ENCODE peak calls at places on chromosome 12, in four cellular contexts. One of them, this sample, is unnamed. For H3K27me3 and H3K36me3, the result is how much of the 10 kb centered on the place peaks cover.

GRCh38 chr12:75560167-75560566 is 48.8 kb upstream of the KRR1 start:
- DNase-seq in GM23248: peak
- DNase-seq in uterus: no peak
- DNase-seq in heart right ventricle: no peak
- DNase-seq in this sample: no peak

GRCh38 chr12:15962760-15963159 is 51.6 kb downstream of the DERA start:
- DNase-seq in GM23248: peak
- DNase-seq in uterus: no peak
- DNase-seq in heart right ventricle: no peak
- DNase-seq in this sample: no peak

GRCh38 chr12:92757599-92758121 is 54.9 kb downstream of the PLEKHG7 start:
- DNase-seq in GM23248: no peak
- DNase-seq in uterus: no peak
- DNase-seq in heart right ventricle: no peak
- DNase-seq in this sample: no peak

GRCh38 chr12:2179953-2180736 is 127.4 kb downstream of the CACNA1C start:
- DNase-seq in GM23248: peak
- DNase-seq in uterus: peak
- DNase-seq in heart right ventricle: peak
- DNase-seq in this sample: no peak

GRCh38 chr12:105741786-105742566 is 396.8 kb downstream of the NUAK1 start:
- DNase-seq in GM23248: peak
- DNase-seq in uterus: no peak
- DNase-seq in heart right ventricle: no peak
- DNase-seq in this sample: no peak

GRCh38 chr12:51751657-51752056 is 96.9 kb downstream of the FIGNL2 start:
- DNase-seq in GM23248: no peak
- DNase-seq in uterus: no peak
- DNase-seq in heart right ventricle: no peak
- DNase-seq in this sample: no peak

GRCh38 chr12:109596418-109597244 is 23.0 kb downstream of the MVK start:
- DNase-seq in GM23248: no peak
- DNase-seq in uterus: no peak
- DNase-seq in heart right ventricle: no peak
- DNase-seq in this sample: peak

GRCh38 chr12:118356809-118357326 is 15.8 kb downstream of the TAOK3 start:
- DNase-seq in GM23248: peak
- DNase-seq in uterus: no peak
- DNase-seq in heart right ventricle: no peak
- DNase-seq in this sample: no peak

GRCh38 chr12:1318327-1319031 is 275.9 kb downstream of the FBXL14 start:
- DNase-seq in GM23248: peak
- DNase-seq in uterus: peak
- DNase-seq in heart right ventricle: peak
- DNase-seq in this sample: peak

GRCh38 chr12:53267309-53268008 is 640 bp upstream of the ESPL1 start:
- DNase-seq in GM23248: peak
- DNase-seq in uterus: no peak
- DNase-seq in heart right ventricle: no peak
- DNase-seq in this sample: no peak

GRCh38 chr12:106106892-106107291 is 31.9 kb downstream of the NUAK1 start:
- DNase-seq in GM23248: peak
- DNase-seq in uterus: no peak
- DNase-seq in heart right ventricle: no peak
- DNase-seq in this sample: no peak

GRCh38 chr12:76462668-76463224 is 96.8 kb downstream of the OSBPL8 start:
- DNase-seq in GM23248: no peak
- DNase-seq in uterus: no peak
- DNase-seq in heart right ventricle: no peak
- DNase-seq in this sample: no peak

GRCh38 chr12:25940886-25941285 is 17.6 kb upstream of the RASSF8 start:
- DNase-seq in GM23248: no peak
- DNase-seq in uterus: no peak
- DNase-seq in heart right ventricle: no peak
- DNase-seq in this sample: no peak

GRCh38 chr12:54749191-54749818 is 101.1 kb upstream of the DCD start:
- DNase-seq in GM23248: peak
- DNase-seq in uterus: no peak
- DNase-seq in heart right ventricle: no peak
- DNase-seq in this sample: peak

GRCh38 chr12:67344979-67345710 is 76.0 kb downstream of the CAND1 start:
- DNase-seq in GM23248: no peak
- DNase-seq in uterus: no peak
- DNase-seq in heart right ventricle: no peak
- DNase-seq in this sample: no peak

GRCh38 chr12:16407332-16407731 is 59.9 kb downstream of the MGST1 start:
- DNase-seq in GM23248: no peak
- DNase-seq in uterus: no peak
- DNase-seq in heart right ventricle: no peak
- DNase-seq in this sample: no peak

GRCh38 chr12:119308743-119309456 is 25.6 kb upstream of the CCDC60 start:
- DNase-seq in GM23248: no peak
- DNase-seq in uterus: no peak
- DNase-seq in heart right ventricle: peak
- DNase-seq in this sample: peak

GRCh38 chr12:10457760-10458159 is 4.6 kb upstream of the KLRC1 start:
- DNase-seq in GM23248: no peak
- DNase-seq in uterus: no peak
- DNase-seq in heart right ventricle: no peak
- DNase-seq in this sample: peak

GRCh38 chr12:19190292-19191031 is 60.9 kb downstream of the PLEKHA5 start:
- DNase-seq in GM23248: peak
- DNase-seq in uterus: no peak
- DNase-seq in heart right ventricle: no peak
- DNase-seq in this sample: no peak

GRCh38 chr12:52949413-52950331 is 754 bp downstream of the KRT18 start:
- DNase-seq in GM23248: peak
- DNase-seq in uterus: no peak
- DNase-seq in heart right ventricle: no peak
- DNase-seq in this sample: peak

GRCh38 chr12:12922191-12922616 is 29.8 kb downstream of the GPRC5D start:
- DNase-seq in GM23248: peak
- DNase-seq in uterus: peak
- DNase-seq in heart right ventricle: no peak
- DNase-seq in this sample: no peak

GRCh38 chr12:51687142-51687935 is 96.3 kb downstream of the SCN8A start:
- DNase-seq in GM23248: peak
- DNase-seq in uterus: no peak
- DNase-seq in heart right ventricle: no peak
- DNase-seq in this sample: no peak

GRCh38 chr12:5941907-5942306 is 3.2 kb downstream of the ANO2 start:
- DNase-seq in GM23248: no peak
- DNase-seq in uterus: no peak
- DNase-seq in heart right ventricle: no peak
- DNase-seq in this sample: no peak

GRCh38 chr12:79174656-79175055 is 310.1 kb downstream of the SYT1 start:
- DNase-seq in GM23248: peak
- DNase-seq in uterus: no peak
- DNase-seq in heart right ventricle: no peak
- DNase-seq in this sample: no peak

GRCh38 chr12:11810962-11811361 is 161.5 kb downstream of the ETV6 start:
- DNase-seq in GM23248: no peak
- DNase-seq in uterus: no peak
- DNase-seq in heart right ventricle: no peak
- DNase-seq in this sample: no peak

GRCh38 chr12:53235164-53235563 is 3.2 kb upstream of the RARG start:
- DNase-seq in GM23248: no peak
- DNase-seq in uterus: no peak
- DNase-seq in heart right ventricle: no peak
- DNase-seq in this sample: no peak

GRCh38 chr12:32970465-32971110 is 74.0 kb upstream of the PKP2 start:
- DNase-seq in GM23248: no peak
- DNase-seq in uterus: no peak
- DNase-seq in heart right ventricle: no peak
- DNase-seq in this sample: no peak

GRCh38 chr12:1657616-1658167 is 28.7 kb downstream of the WNT5B start:
- DNase-seq in GM23248: no peak
- DNase-seq in uterus: no peak
- DNase-seq in heart right ventricle: no peak
- DNase-seq in this sample: no peak

GRCh38 chr12:2775431-2775830 is 19.3 kb upstream of the FKBP4 start:
- DNase-seq in GM23248: no peak
- DNase-seq in uterus: no peak
- DNase-seq in heart right ventricle: peak
- DNase-seq in this sample: no peak

GRCh38 chr12:71010143-71010479 is 89.6 kb upstream of the PTPRR start:
- DNase-seq in GM23248: no peak
- DNase-seq in uterus: no peak
- DNase-seq in heart right ventricle: no peak
- DNase-seq in this sample: no peak

GRCh38 chr12:3571323-3571722 is 80.3 kb downstream of the PRMT8 start:
- DNase-seq in GM23248: no peak
- DNase-seq in uterus: no peak
- DNase-seq in heart right ventricle: no peak
- DNase-seq in this sample: no peak

GRCh38 chr12:131852551-131853299 is 24.5 kb downstream of the MMP17 start:
- DNase-seq in GM23248: peak
- DNase-seq in uterus: no peak
- DNase-seq in heart right ventricle: no peak
- DNase-seq in this sample: no peak

GRCh38 chr12:112919131-112919530 is 12.4 kb downstream of the OAS1 start:
- DNase-seq in GM23248: no peak
- DNase-seq in uterus: no peak
- DNase-seq in heart right ventricle: no peak
- DNase-seq in this sample: no peak

GRCh38 chr12:3041558-3042164 is 35.5 kb upstream of the TSPAN9 start:
- DNase-seq in GM23248: peak
- DNase-seq in uterus: peak
- DNase-seq in heart right ventricle: no peak
- DNase-seq in this sample: peak

GRCh38 chr12:7221486-7221885 is 32.0 kb downstream of the PEX5 start:
- DNase-seq in GM23248: no peak
- DNase-seq in uterus: no peak
- DNase-seq in heart right ventricle: no peak
- DNase-seq in this sample: no peak

GRCh38 chr12:109951136-109951535 is 45.0 kb downstream of the GIT2 start:
- DNase-seq in GM23248: peak
- DNase-seq in uterus: no peak
- DNase-seq in heart right ventricle: no peak
- DNase-seq in this sample: no peak

GRCh38 chr12:113221997-113222729 is 899 bp downstream of the TPCN1 start:
- DNase-seq in GM23248: no peak
- DNase-seq in uterus: no peak
- DNase-seq in heart right ventricle: no peak
- DNase-seq in this sample: no peak

GRCh38 chr12:108996320-108996719 is 24.5 kb downstream of the SVOP start:
- DNase-seq in GM23248: no peak
- DNase-seq in uterus: no peak
- DNase-seq in heart right ventricle: no peak
- DNase-seq in this sample: no peak

GRCh38 chr12:6827437-6827894 is 741 bp upstream of the P3H3 start:
- DNase-seq in GM23248: peak
- DNase-seq in uterus: peak
- DNase-seq in heart right ventricle: peak
- DNase-seq in this sample: peak

GRCh38 chr12:124441443-124442190 is 125.8 kb downstream of the NCOR2 start:
- DNase-seq in GM23248: peak
- DNase-seq in uterus: no peak
- DNase-seq in heart right ventricle: no peak
- DNase-seq in this sample: peak

GRCh38 chr12:128815779-128816642 is 7.7 kb downstream of the SLC15A4 start:
- DNase-seq in GM23248: peak
- DNase-seq in uterus: no peak
- DNase-seq in heart right ventricle: no peak
- DNase-seq in this sample: no peak
- H3K4me3 ChIP-seq in GM23248: no peak
- H3K4me3 ChIP-seq in uterus: no peak
- H3K4me3 ChIP-seq in heart right ventricle: no peak
- H3K4me3 ChIP-seq in this sample: no peak

DNA sequence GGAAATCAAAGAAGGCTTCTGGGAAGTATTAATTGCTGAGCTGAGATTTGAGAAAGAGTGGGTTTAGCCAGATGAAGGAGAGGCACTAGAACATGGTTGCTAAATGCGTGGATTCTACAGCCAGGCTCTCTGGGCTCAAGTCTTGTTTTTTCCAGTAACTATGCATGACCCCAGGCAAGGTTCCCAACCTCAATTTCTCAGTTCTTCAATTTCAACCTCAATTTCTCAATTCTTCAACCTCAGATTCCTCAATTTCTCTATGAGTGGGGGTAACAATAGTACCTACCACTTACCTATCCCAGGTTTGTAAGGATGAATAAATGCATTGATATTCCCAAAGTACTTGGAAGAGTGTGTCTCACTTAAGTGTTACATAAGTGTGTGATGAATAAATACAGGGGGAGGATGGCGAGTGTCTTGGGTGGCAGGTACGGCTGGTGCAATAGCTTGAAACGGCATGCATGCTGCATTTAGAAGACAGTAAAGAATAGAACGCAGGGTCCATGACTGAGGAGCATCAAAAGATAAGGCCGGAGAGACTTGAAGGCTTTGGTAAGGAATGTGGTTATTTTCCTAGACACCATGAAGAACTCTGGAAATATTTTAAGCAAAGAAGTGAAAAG is 149.1 kb upstream of the ATP2B1 start:
- DNase-seq in GM23248: no peak
- DNase-seq in uterus: no peak
- DNase-seq in heart right ventricle: no peak
- DNase-seq in this sample: no peak
- H3K27me3 ChIP-seq in GM23248: under half
- H3K27me3 ChIP-seq in uterus: under half
- H3K27me3 ChIP-seq in heart right ventricle: under half
- H3K27me3 ChIP-seq in this sample: under half

GRCh38 chr12:120787889-120788288 is 62.3 kb downstream of the ACADS start:
- DNase-seq in GM23248: no peak
- DNase-seq in uterus: no peak
- DNase-seq in heart right ventricle: no peak
- DNase-seq in this sample: no peak

GRCh38 chr12:120784804-120785203 is 59.2 kb downstream of the ACADS start:
- DNase-seq in GM23248: no peak
- DNase-seq in uterus: no peak
- DNase-seq in heart right ventricle: no peak
- DNase-seq in this sample: no peak

DNA sequence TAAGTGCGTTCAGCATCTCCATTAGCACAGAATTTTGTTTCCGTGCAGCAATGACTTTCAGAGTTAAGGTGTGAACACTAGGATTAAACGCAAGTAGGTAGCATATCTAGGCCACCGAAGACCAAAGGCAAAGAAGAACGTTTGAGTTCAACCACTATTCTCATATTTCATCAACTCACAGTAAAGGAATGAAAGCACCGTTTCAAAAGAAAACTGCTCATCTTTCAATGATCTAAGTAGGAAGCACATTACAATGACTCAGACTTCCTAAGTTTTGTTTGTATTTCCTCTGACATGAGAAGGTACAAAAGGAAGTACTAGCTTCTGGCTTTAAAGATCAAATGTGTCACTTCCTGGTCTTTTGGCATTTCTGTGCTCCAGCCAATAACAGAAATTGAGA is 57.6 kb downstream of the ACADS start:
- DNase-seq in GM23248: peak
- DNase-seq in uterus: no peak
- DNase-seq in heart right ventricle: no peak
- DNase-seq in this sample: no peak
- H3K36me3 ChIP-seq in GM23248: under half
- H3K36me3 ChIP-seq in uterus: under half
- H3K36me3 ChIP-seq in heart right ventricle: half or more
- H3K36me3 ChIP-seq in this sample: under half

GRCh38 chr12:65949009-65949623 is 124.8 kb downstream of the HMGA2 start:
- DNase-seq in GM23248: no peak
- DNase-seq in uterus: no peak
- DNase-seq in heart right ventricle: no peak
- DNase-seq in this sample: no peak
- H3K4me3 ChIP-seq in GM23248: no peak
- H3K4me3 ChIP-seq in uterus: no peak
- H3K4me3 ChIP-seq in heart right ventricle: no peak
- H3K4me3 ChIP-seq in this sample: no peak

This sample was measured in H7.